ENCODE peak calls at places on chromosomes 13 and 19, in four cellular contexts. U is effector CD4-positive, alpha-beta T cell; E is M059J; K is activated CD4-positive, alpha-beta T cell treated with anti-CD3 and anti-CD28 coated beads, Interleukin-2, amount 10 ng/mL, durations not matched to agents 7 days and 5 days. H is an unnamed sample.

GRCh38 chr19:48806518-48806817 is 4.4 kb downstream of the BCAT2 start:
- DNase-seq in E (peak), K (peak), U (no peak), H (no peak)

GRCh38 chr13:31625115-31625514 is 114.2 kb upstream of the RXFP2 start:
- DNase-seq in K (no peak), E (peak), U (no peak), H (no peak)

GRCh38 chr13:111908391-111908790 is 158.6 kb upstream of the SOX1 start:
- DNase-seq in U (no peak), K (no peak), E (no peak), H (no peak)

GRCh38 chr13:87887459-87888123 is 216.4 kb downstream of the SLITRK5 start:
- DNase-seq in U (no peak), K (no peak), E (no peak), H (no peak)

GRCh38 chr19:39563408-39563807 is 23.4 kb upstream of the EID2 start:
- DNase-seq in K (no peak), E (peak), U (no peak), H (no peak)

GRCh38 chr13:41827507-41828213 is 133.2 kb downstream of the VWA8 start:
- DNase-seq in K (no peak), E (peak), U (no peak), H (no peak)

GRCh38 chr19:49581007-49581508 is at the start of gene PRRG2:
- DNase-seq in U (no peak), K (no peak), E (no peak), H (no peak)

GRCh38 chr13:49635599-49636433 is 7.5 kb downstream of the ARL11 start:
- DNase-seq in U (no peak), K (peak), E (peak), H (peak)

GRCh38 chr19:33063356-33064116 is 1.2 kb downstream of the RHPN2 start:
- DNase-seq in U (no peak), K (no peak), E (peak), H (no peak)

GRCh38 chr19:32224371-32225244 is 120.8 kb upstream of the ZNF507 start:
- DNase-seq in K (peak), U (peak), E (peak), H (no peak)